ENCODE peak calls at places on chromosome 14, in four cellular contexts. B, M, I and Y are unnamed samples.

GRCh38 chr14:71117839-71118743 is 210.8 kb downstream of the PCNX1 start:
- DNase-seq in B (no peak), M (no peak), I (peak; percentile 30), Y (peak; percentile 84)

GRCh38 chr14:71551291-71551955 is 380.8 kb upstream of the RGS6 start:
- DNase-seq in I (no peak), M (no peak), B (no peak), Y (peak; percentile 44)

GRCh38 chr14:22131749-22132476 is 457.1 kb downstream of the DAD1 start:
- DNase-seq in B (no peak), M (no peak), I (no peak), Y (no peak)

GRCh38 chr14:59997496-59997895 is 77.6 kb downstream of the LRRC9 start:
- DNase-seq in I (no peak), M (no peak), B (no peak), Y (no peak)

GRCh38 chr14:91303091-91303923 is 58.8 kb upstream of the GPR68 start:
- DNase-seq in B (peak; percentile 47), I (peak; percentile 61), M (no peak), Y (no peak)

GRCh38 chr14:85165091-85165490 is 364.9 kb upstream of the FLRT2 start:
- DNase-seq in B (no peak), M (no peak), I (no peak), Y (no peak)

GRCh38 chr14:29814153-29815057 is 113.2 kb downstream of the PRKD1 start:
- DNase-seq in I (no peak), B (no peak), M (peak; percentile 79), Y (no peak)

GRCh38 chr14:23568600-23569310 is 1.2 kb upstream of the AP1G2 start:
- DNase-seq in I (no peak), B (no peak), M (no peak), Y (no peak)

GRCh38 chr14:104135904-104136471 is 2.4 kb upstream of the KIF26A start:
- DNase-seq in M (no peak), B (no peak), I (no peak), Y (no peak)

GRCh38 chr14:91246051-91246852 is 1.7 kb upstream of the GPR68 start:
- DNase-seq in M (no peak), I (no peak), B (peak; percentile 69), Y (no peak)

GRCh38 chr14:97580923-97581495 is 783.8 kb downstream of the VRK1 start:
- DNase-seq in M (no peak), B (no peak), I (no peak), Y (no peak)

GRCh38 chr14:73759183-73759713 is 45.1 kb upstream of the PNMA1 start:
- DNase-seq in I (no peak), M (peak; percentile 64), B (peak; percentile 55), Y (no peak)

GRCh38 chr14:77529963-77530362 is 31.3 kb upstream of the ISM2 start:
- DNase-seq in I (no peak), M (no peak), B (no peak), Y (no peak)

GRCh38 chr14:58401587-58401986 is 5.9 kb downstream of the TOMM20L start:
- DNase-seq in B (no peak), M (no peak), I (no peak), Y (no peak)

GRCh38 chr14:39232554-39233415 is 930 bp upstream of the MIA2 start:
- DNase-seq in B (no peak), M (no peak), I (no peak), Y (peak; percentile 16)

GRCh38 chr14:99756796-99757195 is 36.4 kb upstream of the EML1 start:
- DNase-seq in M (no peak), I (no peak), B (no peak), Y (no peak)

GRCh38 chr14:39025810-39026627 is 77.0 kb downstream of the SEC23A start:
- DNase-seq in I (no peak), B (no peak), M (no peak), Y (no peak)

GRCh38 chr14:54582334-54582733 is 15.4 kb downstream of the SAMD4A start:
- DNase-seq in M (no peak), B (no peak), I (no peak), Y (no peak)

GRCh38 chr14:86003998-86004397 is 474.1 kb downstream of the FLRT2 start:
- DNase-seq in I (no peak), B (no peak), M (no peak), Y (peak; percentile 46)

GRCh38 chr14:54866588-54866987 is 36.0 kb downstream of the GCH1 start:
- DNase-seq in M (no peak), B (no peak), I (no peak), Y (no peak)

GRCh38 chr14:82511399-82511798 is 977.7 kb upstream of the SEL1L start:
- DNase-seq in B (no peak), M (no peak), I (no peak), Y (no peak)

GRCh38 chr14:90597961-90598360 is 201.1 kb downstream of the CALM1 start:
- DNase-seq in B (no peak), I (no peak), M (no peak), Y (no peak)

GRCh38 chr14:73748858-73749357 is 34.7 kb upstream of the PNMA1 start:
- DNase-seq in I (no peak), M (no peak), B (no peak), Y (no peak)